ENCODE peak calls at places on chromosomes 1 and 21, in seven cellular contexts. P, Z, N, T, M, A and W are unnamed samples.

GRCh38 chr1:26913754-26914619 is at the start of gene NR0B2:
- DNase-seq in P (no peak), Z (peak), N (peak), T (peak), M (no peak), A (no peak), W (no peak)

GRCh38 chr1:221720545-221720944 is 21.3 kb downstream of the DUSP10 start:
- DNase-seq in P (no peak), Z (no peak), N (no peak), T (no peak), M (no peak), A (no peak), W (no peak)

GRCh38 chr1:90579212-90579802 is 137.8 kb downstream of the BARHL2 start:
- DNase-seq in P (peak), Z (no peak), N (no peak), T (no peak), M (no peak), A (no peak), W (peak)

GRCh38 chr1:240967070-240967724 is 355.2 kb upstream of the GREM2 start:
- DNase-seq in P (no peak), Z (no peak), N (no peak), T (no peak), M (no peak), A (no peak), W (no peak)

GRCh38 chr1:200253774-200254495 is 155.9 kb downstream of the ZNF281 start:
- DNase-seq in P (peak), Z (no peak), N (no peak), T (no peak), M (no peak), A (no peak), W (peak)

GRCh38 chr1:160354388-160354985 is 11.3 kb downstream of the NCSTN start:
- DNase-seq in P (no peak), Z (no peak), N (no peak), T (no peak), M (peak), A (peak), W (no peak)

GRCh38 chr1:25990702-25991395 is 7.0 kb downstream of the PAFAH2 start:
- DNase-seq in P (no peak), Z (no peak), N (no peak), T (no peak), M (no peak), A (no peak), W (no peak)

GRCh38 chr1:77143529-77144121 is 75.6 kb downstream of the PIGK start:
- DNase-seq in P (no peak), Z (no peak), N (no peak), T (no peak), M (no peak), A (no peak), W (peak)

GRCh38 chr1:89065077-89065868 is at the start of gene GBP1:
- DNase-seq in P (peak), Z (no peak), N (no peak), T (no peak), M (no peak), A (no peak), W (peak)

GRCh38 chr21:15592271-15592860 is 137.4 kb upstream of the USP25 start:
- DNase-seq in P (no peak), Z (no peak), N (no peak), T (peak), M (no peak), A (peak), W (peak)
- TF ChIP-seq CTCF in P (peak), Z (peak), N (peak), T (peak), M (peak), A (peak), W (peak)

DNA sequence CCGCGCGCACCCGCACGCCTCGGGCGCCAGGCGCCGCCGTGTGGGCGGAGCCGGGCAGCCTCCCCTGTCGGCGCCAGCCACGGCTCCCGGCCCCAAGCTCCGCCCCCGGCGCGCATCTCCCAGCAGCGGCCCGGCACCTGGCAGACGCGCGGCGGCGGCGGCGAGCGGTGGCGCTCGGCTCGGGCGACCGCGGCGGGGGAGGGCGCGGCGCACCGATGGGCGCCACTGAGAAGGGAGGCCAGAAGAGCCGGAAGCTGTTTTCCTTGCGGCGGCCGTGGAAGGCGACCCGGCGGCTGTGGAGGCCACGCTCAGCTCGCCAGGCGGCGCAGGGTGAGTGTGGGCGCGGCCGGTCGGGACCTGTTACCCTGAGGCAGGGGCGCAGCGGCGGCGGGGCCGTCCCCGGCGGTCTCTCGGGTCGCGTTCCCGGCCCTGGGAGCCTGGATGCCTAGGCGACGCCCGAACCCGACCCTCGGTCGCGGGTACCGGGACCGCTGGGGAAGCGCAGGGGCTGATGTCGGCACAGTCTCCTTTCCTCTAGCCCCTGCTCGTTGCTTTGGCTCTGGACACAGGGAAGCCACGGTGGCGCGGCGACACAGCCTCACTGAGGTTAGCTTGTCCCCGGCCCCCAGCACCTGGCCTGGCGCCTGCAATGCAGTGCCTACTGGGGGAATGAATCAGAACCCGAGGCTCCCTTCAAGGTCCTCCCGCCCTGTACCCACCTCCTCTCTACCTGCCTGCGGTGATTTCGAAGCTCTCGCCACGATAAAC is 54.8 kb upstream of the DNAJC6 start:
- DNase-seq in P (peak), Z (peak), N (peak), T (peak), M (no peak), A (peak), W (peak)
- TF ChIP-seq CTCF in P (peak), Z (no peak), N (peak), T (no peak), M (no peak), A (no peak), W (no peak)

GRCh38 chr1:159056069-159056698 is 20.4 kb downstream of the AIM2 start:
- DNase-seq in P (no peak), Z (no peak), N (no peak), T (no peak), M (no peak), A (no peak), W (no peak)
- TF ChIP-seq CTCF in P (peak), Z (no peak), N (no peak), T (no peak), M (no peak), A (no peak), W (no peak)

GRCh38 chr21:43645414-43645891 is 13.8 kb downstream of the HSF2BP start:
- DNase-seq in P (peak), Z (peak), N (no peak), T (peak), M (peak), A (peak), W (peak)
- TF ChIP-seq CTCF in P (peak), Z (peak), N (peak), T (peak), M (peak), A (no peak), W (no peak)

GRCh38 chr1:36088577-36089392 is at the start of gene ADPRS:
- DNase-seq in P (peak), Z (peak), N (peak), T (peak), M (peak), A (peak), W (peak)
- TF ChIP-seq CTCF in P (peak), Z (peak), N (peak), T (peak), M (peak), A (peak), W (peak)

DNA sequence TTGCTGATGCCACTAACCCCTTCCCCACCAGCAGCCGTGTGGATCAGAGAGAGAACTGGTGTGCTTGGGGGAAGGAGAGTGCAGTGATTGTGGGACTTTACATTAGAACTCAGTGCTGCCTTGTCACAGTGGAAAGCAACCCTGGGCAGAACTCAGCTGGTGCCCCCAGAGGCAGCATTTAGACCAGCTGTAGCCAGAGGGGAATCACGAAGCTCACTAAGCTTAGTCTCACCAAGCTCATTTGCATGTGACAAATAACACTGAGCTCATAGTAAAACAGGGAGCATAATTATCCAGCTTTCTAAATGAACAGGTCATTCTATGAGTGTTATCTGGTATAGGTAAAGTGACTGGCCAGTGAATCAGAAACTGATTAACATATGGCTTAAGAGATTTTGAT is 9.8 kb upstream of the SMAP2 start:
- DNase-seq in P (peak), Z (no peak), N (no peak), T (no peak), M (no peak), A (no peak), W (peak)
- TF ChIP-seq CTCF in P (peak), Z (no peak), N (no peak), T (no peak), M (no peak), A (no peak), W (no peak)

DNA sequence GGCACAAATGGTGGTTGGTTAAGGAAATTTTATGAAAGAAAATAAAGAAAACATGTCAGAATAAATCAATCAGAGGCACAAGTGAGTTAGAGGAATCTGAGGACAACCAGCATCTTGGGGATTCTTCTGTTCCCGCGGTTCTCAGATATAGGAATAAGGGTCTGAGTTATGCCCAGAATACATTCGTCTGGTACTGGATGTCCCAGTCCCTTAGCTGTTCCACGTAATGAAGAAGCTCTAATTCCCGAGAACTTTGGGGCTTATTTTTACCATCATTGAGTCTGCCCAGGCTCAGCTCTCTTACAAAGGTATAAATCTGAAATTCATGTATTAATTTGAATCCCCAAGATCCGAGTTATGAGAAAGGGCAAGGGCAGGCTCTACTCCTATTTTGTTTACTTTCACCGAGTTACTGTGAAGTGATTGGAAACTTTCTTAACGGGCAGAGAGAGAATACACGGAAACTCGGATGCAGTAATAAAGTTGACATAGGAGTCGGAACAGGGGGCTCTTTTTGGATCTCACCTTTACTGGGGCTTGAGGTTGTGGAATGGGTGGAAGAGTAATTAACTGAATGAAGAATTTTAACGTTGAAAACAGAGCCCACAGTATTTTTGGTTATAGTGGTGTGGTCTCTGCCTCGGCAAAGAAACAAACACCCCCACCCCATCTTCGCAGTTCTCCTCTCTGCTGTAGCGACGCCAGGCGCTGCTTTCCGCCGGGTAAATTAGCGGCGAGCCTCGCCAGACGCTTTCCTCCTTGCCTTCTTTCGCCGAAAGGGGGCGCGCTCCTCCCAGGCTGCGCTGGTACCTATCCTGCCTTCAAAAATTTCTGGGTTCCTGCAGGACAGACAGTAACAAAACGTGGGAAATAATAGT is 7.1 kb downstream of the PRRX1 start:
- DNase-seq in P (no peak), Z (peak), N (peak), T (no peak), M (no peak), A (peak), W (peak)
- TF ChIP-seq CTCF in P (peak), Z (peak), N (peak), T (peak), M (peak), A (peak), W (peak)

GRCh38 chr1:92298573-92299476 is at the start of the genes GLMN and RPAP2:
- DNase-seq in P (peak), Z (peak), N (peak), T (peak), M (peak), A (peak), W (peak)
- TF ChIP-seq CTCF in P (peak), Z (no peak), N (peak), T (peak), M (no peak), A (no peak), W (no peak)

DNA sequence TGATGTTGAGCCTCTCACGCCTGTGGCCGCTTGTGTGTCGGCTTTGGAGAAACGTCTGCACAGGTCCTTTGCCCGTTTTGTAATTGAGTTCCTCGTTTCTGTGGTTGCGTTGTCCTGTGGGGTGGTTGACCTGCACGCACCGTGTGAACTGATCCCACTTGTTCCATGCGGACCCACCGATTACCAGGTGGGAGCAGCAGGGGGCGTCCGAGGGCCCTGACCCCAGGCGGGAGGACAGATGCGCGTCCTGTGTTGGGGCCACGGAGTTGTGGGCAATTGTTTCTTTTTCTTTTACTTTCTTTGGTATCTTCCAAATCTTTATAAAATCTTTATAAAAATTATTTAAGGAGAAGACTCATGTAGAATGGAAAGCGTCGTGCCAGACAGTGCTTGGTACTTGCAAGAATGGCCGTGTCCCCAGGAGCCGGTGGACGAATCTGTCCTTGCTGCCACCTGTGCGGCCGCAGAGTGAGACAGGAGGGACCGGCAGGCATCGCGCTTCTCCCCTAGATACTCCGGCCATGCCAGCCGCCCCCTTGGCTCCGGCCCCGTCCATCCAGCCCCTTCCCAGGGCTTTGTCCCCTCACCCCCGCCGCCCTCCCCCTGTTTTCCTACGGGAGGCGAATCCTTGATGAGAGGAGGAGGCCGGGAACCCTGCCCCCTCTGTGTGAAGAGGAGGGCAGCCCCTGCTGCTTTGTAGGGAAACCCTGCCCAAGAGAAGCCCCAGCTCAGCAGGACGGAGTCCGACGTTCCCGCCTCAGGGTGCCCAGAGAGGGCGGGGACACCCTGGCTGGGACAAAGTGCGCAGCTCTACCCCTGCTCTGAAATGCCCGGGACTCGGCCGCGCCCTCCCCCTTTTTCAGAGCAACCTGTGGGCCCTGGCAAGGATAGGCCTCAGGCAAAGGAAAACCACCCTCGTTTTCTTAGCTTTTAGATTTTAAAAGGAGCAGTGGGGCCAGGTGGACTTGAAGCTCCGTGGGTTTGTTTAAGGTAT is 41.7 kb downstream of the PRKCZ start:
- DNase-seq in P (peak), Z (peak), N (peak), T (no peak), M (no peak), A (peak), W (no peak)
- TF ChIP-seq CTCF in P (peak), Z (peak), N (peak), T (peak), M (peak), A (peak), W (peak)